ENCODE peak calls at places on chromosomes 5 and 9, in eight cellular contexts. One of them, this sample, is unnamed.
A peak's percentile ranks its signal among the peaks of the same experiment; 100 is the strongest.

GRCh38 chr5:11912-12311 is 80.1 kb upstream of the PLEKHG4B start:
- DNase-seq in K562: no peak
- DNase-seq in upper lobe of left lung: no peak
- DNase-seq in ovary: no peak
- DNase-seq in SK-N-SH: no peak
- DNase-seq in stomach: no peak
- DNase-seq in sigmoid colon: no peak
- DNase-seq in tibial nerve: no peak
- DNase-seq in this sample: no peak

GRCh38 chr5:141680751-141681201 is 1.3 kb downstream of the ARAP3 start:
- DNase-seq in SK-N-SH: peak; percentile 90
- DNase-seq in stomach: no peak
- DNase-seq in sigmoid colon: no peak
- DNase-seq in K562: no peak
- DNase-seq in upper lobe of left lung: peak; percentile 48
- DNase-seq in ovary: no peak
- DNase-seq in tibial nerve: no peak
- DNase-seq in this sample: peak; percentile 19

GRCh38 chr5:151023047-151023615 is 2.7 kb downstream of the GPX3 start:
- DNase-seq in K562: peak; percentile 82
- DNase-seq in ovary: peak; percentile 75
- DNase-seq in stomach: peak; percentile 74
- DNase-seq in sigmoid colon: no peak
- DNase-seq in tibial nerve: no peak
- DNase-seq in upper lobe of left lung: no peak
- DNase-seq in SK-N-SH: no peak
- DNase-seq in this sample: no peak

GRCh38 chr9:3008091-3008490 is 164.2 kb upstream of the PUM3 start:
- DNase-seq in ovary: no peak
- DNase-seq in K562: no peak
- DNase-seq in SK-N-SH: no peak
- DNase-seq in upper lobe of left lung: no peak
- DNase-seq in sigmoid colon: no peak
- DNase-seq in stomach: no peak
- DNase-seq in tibial nerve: no peak
- DNase-seq in this sample: no peak

GRCh38 chr9:89021154-89021803 is 30.0 kb downstream of the S1PR3 start:
- DNase-seq in stomach: peak; percentile 39
- DNase-seq in SK-N-SH: no peak
- DNase-seq in upper lobe of left lung: peak; percentile 78
- DNase-seq in K562: peak; percentile 9
- DNase-seq in tibial nerve: peak; percentile 34
- DNase-seq in sigmoid colon: no peak
- DNase-seq in ovary: peak; percentile 62
- DNase-seq in this sample: no peak

GRCh38 chr5:78328585-78329173 is 31.7 kb upstream of the SCAMP1 start:
- DNase-seq in tibial nerve: no peak
- DNase-seq in K562: no peak
- DNase-seq in ovary: no peak
- DNase-seq in SK-N-SH: no peak
- DNase-seq in upper lobe of left lung: no peak
- DNase-seq in sigmoid colon: no peak
- DNase-seq in stomach: no peak
- DNase-seq in this sample: no peak

GRCh38 chr9:97980479-97980803 is 2.7 kb upstream of the ANP32B start:
- DNase-seq in sigmoid colon: peak; percentile 83
- DNase-seq in K562: peak; percentile 86
- DNase-seq in tibial nerve: no peak
- DNase-seq in ovary: no peak
- DNase-seq in upper lobe of left lung: no peak
- DNase-seq in stomach: no peak
- DNase-seq in SK-N-SH: no peak
- DNase-seq in this sample: peak; percentile 47

GRCh38 chr5:171420429-171421231 is 1.2 kb downstream of the FGF18 start:
- DNase-seq in K562: no peak
- DNase-seq in stomach: peak; percentile 73
- DNase-seq in upper lobe of left lung: peak; percentile 78
- DNase-seq in SK-N-SH: peak; percentile 72
- DNase-seq in tibial nerve: peak; percentile 69
- DNase-seq in ovary: peak; percentile 86
- DNase-seq in sigmoid colon: peak; percentile 90
- DNase-seq in this sample: peak; percentile 64

GRCh38 chr5:115685966-115686691 is 60.3 kb upstream of the TMED7 start:
- DNase-seq in tibial nerve: peak; percentile 29
- DNase-seq in ovary: peak; percentile 31
- DNase-seq in SK-N-SH: peak; percentile 6
- DNase-seq in stomach: no peak
- DNase-seq in upper lobe of left lung: no peak
- DNase-seq in K562: peak; percentile 5
- DNase-seq in sigmoid colon: peak; percentile 66
- DNase-seq in this sample: no peak

GRCh38 chr5:65742565-65743231 is 20.7 kb downstream of the NLN start:
- DNase-seq in tibial nerve: no peak
- DNase-seq in ovary: no peak
- DNase-seq in K562: peak; percentile 57
- DNase-seq in upper lobe of left lung: no peak
- DNase-seq in sigmoid colon: no peak
- DNase-seq in stomach: no peak
- DNase-seq in SK-N-SH: peak; percentile 51
- DNase-seq in this sample: no peak

GRCh38 chr9:126506361-126507317 is 107.1 kb upstream of the LMX1B start:
- DNase-seq in SK-N-SH: no peak
- DNase-seq in sigmoid colon: peak; percentile 54
- DNase-seq in ovary: peak; percentile 19
- DNase-seq in K562: no peak
- DNase-seq in stomach: no peak
- DNase-seq in upper lobe of left lung: no peak
- DNase-seq in tibial nerve: no peak
- DNase-seq in this sample: no peak

GRCh38 chr9:16178294-16178693 is 625.5 kb downstream of the CCDC171 start:
- DNase-seq in upper lobe of left lung: no peak
- DNase-seq in tibial nerve: no peak
- DNase-seq in stomach: no peak
- DNase-seq in SK-N-SH: no peak
- DNase-seq in K562: no peak
- DNase-seq in ovary: no peak
- DNase-seq in sigmoid colon: no peak
- DNase-seq in this sample: no peak

GRCh38 chr9:16171851-16172250 is 619.0 kb downstream of the CCDC171 start:
- DNase-seq in tibial nerve: no peak
- DNase-seq in upper lobe of left lung: no peak
- DNase-seq in K562: no peak
- DNase-seq in stomach: no peak
- DNase-seq in ovary: no peak
- DNase-seq in sigmoid colon: no peak
- DNase-seq in SK-N-SH: no peak
- DNase-seq in this sample: no peak

GRCh38 chr9:16180091-16180490 is 627.2 kb downstream of the CCDC171 start:
- DNase-seq in upper lobe of left lung: no peak
- DNase-seq in stomach: no peak
- DNase-seq in ovary: no peak
- DNase-seq in SK-N-SH: no peak
- DNase-seq in sigmoid colon: no peak
- DNase-seq in K562: no peak
- DNase-seq in tibial nerve: no peak
- DNase-seq in this sample: no peak

GRCh38 chr9:16179566-16179965 is 626.7 kb downstream of the CCDC171 start:
- DNase-seq in sigmoid colon: no peak
- DNase-seq in SK-N-SH: no peak
- DNase-seq in stomach: no peak
- DNase-seq in ovary: no peak
- DNase-seq in upper lobe of left lung: no peak
- DNase-seq in tibial nerve: no peak
- DNase-seq in K562: no peak
- DNase-seq in this sample: no peak

GRCh38 chr9:16175461-16175860 is 622.6 kb downstream of the CCDC171 start:
- DNase-seq in ovary: no peak
- DNase-seq in K562: no peak
- DNase-seq in sigmoid colon: no peak
- DNase-seq in stomach: no peak
- DNase-seq in tibial nerve: no peak
- DNase-seq in upper lobe of left lung: no peak
- DNase-seq in SK-N-SH: no peak
- DNase-seq in this sample: no peak
- TF ChIP-seq EP300 in ovary: no peak
- TF ChIP-seq EP300 in K562: no peak
- TF ChIP-seq EP300 in sigmoid colon: no peak
- TF ChIP-seq EP300 in stomach: no peak
- TF ChIP-seq EP300 in tibial nerve: no peak
- TF ChIP-seq EP300 in upper lobe of left lung: no peak
- TF ChIP-seq EP300 in SK-N-SH: no peak
- TF ChIP-seq EP300 in this sample: no peak

GRCh38 chr5:33460210-33460609 is 19.4 kb downstream of the TARS1 start:
- DNase-seq in stomach: no peak
- DNase-seq in tibial nerve: no peak
- DNase-seq in K562: peak; percentile 72
- DNase-seq in SK-N-SH: no peak
- DNase-seq in upper lobe of left lung: no peak
- DNase-seq in sigmoid colon: no peak
- DNase-seq in ovary: no peak
- DNase-seq in this sample: no peak
- H3K36me3 ChIP-seq in stomach: peaks cover 75% of the 10 kb centered on the region
- H3K36me3 ChIP-seq in tibial nerve: peaks cover 3% of the 10 kb centered on the region
- H3K36me3 ChIP-seq in K562: peaks cover 97% of the 10 kb centered on the region
- H3K36me3 ChIP-seq in SK-N-SH: peaks cover 98% of the 10 kb centered on the region
- H3K36me3 ChIP-seq in upper lobe of left lung: peaks cover 99% of the 10 kb centered on the region
- H3K36me3 ChIP-seq in sigmoid colon: peaks cover 51% of the 10 kb centered on the region
- H3K36me3 ChIP-seq in ovary: no peaks in the 10 kb centered on the region
- H3K36me3 ChIP-seq in this sample: no peaks in the 10 kb centered on the region

DNA sequence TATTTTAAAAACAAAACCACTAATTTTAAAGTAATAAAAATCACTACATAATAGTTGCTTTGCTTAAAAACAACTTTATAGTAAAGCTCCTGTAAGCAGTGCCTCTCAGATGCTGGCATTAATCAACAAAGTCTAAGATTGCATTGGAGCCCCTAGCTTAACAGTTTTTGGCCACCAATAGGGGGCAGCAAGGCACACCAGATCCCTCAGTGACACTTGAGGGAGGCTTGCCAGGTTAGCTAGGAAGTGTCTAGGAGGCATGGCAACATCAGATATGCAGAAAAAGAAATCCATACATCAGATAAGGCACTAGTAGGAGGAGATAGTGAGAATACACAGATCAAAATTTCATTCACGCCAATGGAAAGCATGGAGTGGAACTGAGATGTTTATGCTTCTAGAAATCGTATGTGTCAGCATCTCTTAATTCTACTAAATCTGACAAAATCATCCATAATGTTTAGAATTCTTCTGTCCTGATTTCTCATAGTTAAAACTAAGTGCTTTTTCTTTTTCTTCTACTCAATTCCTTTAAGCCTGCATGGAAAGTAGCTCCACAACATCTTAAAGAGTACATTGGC is 73.6 kb upstream of the PAM start:
- DNase-seq in K562: peak; percentile 67
- DNase-seq in stomach: peak; percentile 73
- DNase-seq in upper lobe of left lung: peak; percentile 64
- DNase-seq in ovary: peak; percentile 47
- DNase-seq in sigmoid colon: peak; percentile 68
- DNase-seq in tibial nerve: peak; percentile 42
- DNase-seq in SK-N-SH: peak; percentile 70
- DNase-seq in this sample: peak; percentile 62
- TF ChIP-seq EP300 in K562: no peak
- TF ChIP-seq EP300 in stomach: no peak
- TF ChIP-seq EP300 in upper lobe of left lung: no peak
- TF ChIP-seq EP300 in ovary: no peak
- TF ChIP-seq EP300 in sigmoid colon: no peak
- TF ChIP-seq EP300 in tibial nerve: no peak
- TF ChIP-seq EP300 in SK-N-SH: no peak
- TF ChIP-seq EP300 in this sample: no peak

DNA sequence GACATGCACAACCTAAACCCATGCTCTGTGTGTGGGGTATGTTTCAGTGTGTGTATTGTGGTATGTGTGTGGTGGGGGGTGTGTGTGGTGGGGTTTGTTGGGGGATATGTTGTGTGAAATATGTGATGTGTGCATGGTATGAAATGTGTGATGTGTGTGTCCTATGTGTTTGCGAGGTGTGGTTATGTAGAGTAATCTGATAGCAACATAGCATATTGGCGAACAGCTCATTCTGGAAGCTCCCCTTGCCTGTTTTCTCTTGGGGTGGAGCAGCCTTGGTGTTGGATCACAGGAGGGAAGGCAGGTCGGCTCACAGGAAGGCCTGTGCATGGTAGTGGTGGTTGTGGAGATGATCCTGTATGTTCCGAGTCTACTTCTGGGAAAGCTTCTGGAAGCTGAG is 35.4 kb upstream of the PHF2 start:
- DNase-seq in K562: no peak
- DNase-seq in tibial nerve: no peak
- DNase-seq in ovary: no peak
- DNase-seq in SK-N-SH: no peak
- DNase-seq in stomach: no peak
- DNase-seq in upper lobe of left lung: no peak
- DNase-seq in sigmoid colon: no peak
- DNase-seq in this sample: no peak
- H3K36me3 ChIP-seq in K562: peaks cover 89% of the 10 kb centered on the region
- H3K36me3 ChIP-seq in tibial nerve: no peaks in the 10 kb centered on the region
- H3K36me3 ChIP-seq in ovary: no peaks in the 10 kb centered on the region
- H3K36me3 ChIP-seq in SK-N-SH: peaks cover 33% of the 10 kb centered on the region
- H3K36me3 ChIP-seq in stomach: peaks cover 11% of the 10 kb centered on the region
- H3K36me3 ChIP-seq in upper lobe of left lung: peaks cover 74% of the 10 kb centered on the region
- H3K36me3 ChIP-seq in sigmoid colon: peaks cover 4% of the 10 kb centered on the region
- H3K36me3 ChIP-seq in this sample: no peaks in the 10 kb centered on the region

GRCh38 chr9:114285166-114285867 is 37.6 kb upstream of the ORM1 start:
- DNase-seq in tibial nerve: peak; percentile 1
- DNase-seq in stomach: no peak
- DNase-seq in K562: peak; percentile 23
- DNase-seq in SK-N-SH: peak; percentile 57
- DNase-seq in sigmoid colon: peak; percentile 62
- DNase-seq in ovary: peak; percentile 90
- DNase-seq in upper lobe of left lung: peak; percentile 25
- DNase-seq in this sample: no peak
- TF ChIP-seq EP300 in tibial nerve: no peak
- TF ChIP-seq EP300 in stomach: no peak
- TF ChIP-seq EP300 in K562: no peak
- TF ChIP-seq EP300 in SK-N-SH: peak; percentile 84
- TF ChIP-seq EP300 in sigmoid colon: no peak
- TF ChIP-seq EP300 in ovary: no peak
- TF ChIP-seq EP300 in upper lobe of left lung: no peak
- TF ChIP-seq EP300 in this sample: no peak

DNA sequence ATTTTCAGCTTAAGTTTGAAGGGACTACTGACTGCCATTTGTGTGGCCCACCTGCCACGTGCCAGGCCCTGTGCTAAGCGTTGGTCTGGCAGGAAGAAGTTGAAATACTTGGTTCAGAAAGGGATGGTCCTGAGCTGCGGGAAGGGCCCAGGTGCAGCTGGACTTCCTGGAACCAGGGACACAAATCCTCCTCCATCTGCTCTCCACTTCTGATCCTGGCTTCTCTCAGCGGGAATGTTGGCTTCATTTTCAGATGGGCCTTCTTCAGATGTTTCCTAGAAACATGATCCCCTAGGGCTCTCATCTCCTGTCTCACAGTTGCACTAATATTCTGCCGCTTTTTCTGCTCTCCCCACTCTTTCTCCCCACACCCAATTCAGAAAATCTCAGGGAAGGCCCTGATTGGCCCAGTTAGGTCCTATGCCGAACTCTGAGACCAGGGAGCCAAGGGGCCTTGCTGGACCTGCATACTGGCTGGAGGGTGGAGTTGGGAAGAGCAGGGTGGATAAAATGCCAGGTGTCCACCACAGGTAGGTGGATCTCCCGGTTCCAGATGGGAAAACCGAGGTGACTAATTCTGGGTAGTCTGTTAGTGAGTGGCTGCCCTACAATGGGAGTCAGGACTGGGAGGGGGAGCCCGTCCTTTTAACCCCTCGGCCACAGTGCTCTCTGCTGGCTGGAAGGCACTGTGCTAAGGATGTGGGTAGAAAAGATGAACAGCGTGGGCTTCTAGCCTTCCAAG is 19.4 kb downstream of the PSAT1 start:
- DNase-seq in stomach: no peak
- DNase-seq in upper lobe of left lung: no peak
- DNase-seq in ovary: no peak
- DNase-seq in tibial nerve: no peak
- DNase-seq in K562: no peak
- DNase-seq in SK-N-SH: no peak
- DNase-seq in sigmoid colon: no peak
- DNase-seq in this sample: no peak
- H3K36me3 ChIP-seq in stomach: no peaks in the 10 kb centered on the region
- H3K36me3 ChIP-seq in upper lobe of left lung: no peaks in the 10 kb centered on the region
- H3K36me3 ChIP-seq in ovary: no peaks in the 10 kb centered on the region
- H3K36me3 ChIP-seq in tibial nerve: no peaks in the 10 kb centered on the region
- H3K36me3 ChIP-seq in K562: peaks cover 55% of the 10 kb centered on the region
- H3K36me3 ChIP-seq in SK-N-SH: peaks cover 12% of the 10 kb centered on the region
- H3K36me3 ChIP-seq in sigmoid colon: no peaks in the 10 kb centered on the region
- H3K36me3 ChIP-seq in this sample: no peaks in the 10 kb centered on the region